ENCODE peak calls at places on chromosomes 6 and 20, in seven cellular contexts. I is non-pigmented ciliary epithelial cell; X is mucosa of gallbladder; C is stimulated activated naive B cell treated with anti-CD40 and anti-IgM and Interleukin-4, amounts not matched to agents 10 μg/mL and 1 μg/mL and 100 μg/mL, for 72 hours; O is right lobe of liver; B is DMS79; Z is PC-9. L is an unnamed sample.
A peak's percentile ranks its signal among the peaks of the same experiment; 100 is the strongest.

GRCh38 chr6:133809406-133809805 is 79.5 kb upstream of the TCF21 start:
- DNase-seq in I (peak; percentile 30), O (no peak), Z (no peak), X (no peak), C (no peak), B (no peak), L (no peak)

GRCh38 chr20:44460795-44461141 is 14.9 kb upstream of the TTPAL start:
- DNase-seq in Z (no peak), O (no peak), C (no peak), B (no peak), X (no peak), I (no peak), L (peak; percentile 17)

GRCh38 chr6:36683145-36683655 is 4.7 kb downstream of the CDKN1A start:
- DNase-seq in B (peak; percentile 88), I (no peak), Z (no peak), O (no peak), X (no peak), C (no peak), L (no peak)

GRCh38 chr6:141963543-141964295 is 169.0 kb upstream of the GJE1 start:
- DNase-seq in Z (no peak), I (no peak), B (no peak), C (no peak), O (no peak), X (no peak), L (no peak)

GRCh38 chr6:108739496-108740330 is 108.5 kb upstream of the ARMC2 start:
- DNase-seq in X (peak; percentile 36), O (no peak), Z (peak; percentile 94), C (no peak), B (no peak), I (no peak), L (no peak)

GRCh38 chr6:147506704-147507114 is 1.8 kb upstream of the SAMD5 start:
- DNase-seq in B (no peak), X (peak; percentile 74), O (peak; percentile 81), I (no peak), C (no peak), Z (no peak), L (peak; percentile 2)

GRCh38 chr6:137589067-137589848 is 95.1 kb upstream of the OLIG3 start:
- DNase-seq in C (peak; percentile 15), Z (peak; percentile 92), X (peak; percentile 53), B (no peak), O (no peak), I (no peak), L (no peak)

GRCh38 chr20:19583532-19584175 is 174.4 kb upstream of the RIN2 start:
- DNase-seq in O (peak; percentile 65), I (peak; percentile 0), C (peak; percentile 40), Z (no peak), X (peak; percentile 69), B (no peak), L (peak; percentile 73)

GRCh38 chr20:43137160-43137559 is 52.5 kb downstream of the PTPRT start:
- DNase-seq in C (no peak), O (no peak), B (no peak), X (no peak), I (no peak), Z (no peak), L (no peak)

GRCh38 chr20:62065669-62066338 is at the start of gene TAF4:
- DNase-seq in C (peak; percentile 67), X (peak; percentile 75), B (peak; percentile 17), Z (no peak), I (no peak), O (peak; percentile 83), L (peak; percentile 85)

GRCh38 chr6:41288025-41288777 is 1.7 kb upstream of the TREM1 start:
- DNase-seq in B (peak; percentile 98), I (no peak), X (no peak), O (no peak), Z (no peak), C (no peak), L (peak; percentile 91)

GRCh38 chr6:143877584-143878271 is 13.5 kb downstream of the ZC2HC1B start:
- DNase-seq in I (no peak), O (no peak), B (no peak), Z (no peak), C (no peak), X (no peak), L (no peak)

GRCh38 chr6:2891768-2892170 is 11.3 kb downstream of the SERPINB9 start:
- DNase-seq in O (no peak), I (no peak), Z (no peak), X (no peak), C (peak; percentile 55), B (peak; percentile 53), L (no peak)

GRCh38 chr20:47734870-47735269 is 50.4 kb downstream of the SULF2 start:
- DNase-seq in C (no peak), O (no peak), I (no peak), X (no peak), Z (no peak), B (no peak), L (no peak)

GRCh38 chr6:7579850-7580249 is 10.1 kb upstream of the SNRNP48 start:
- DNase-seq in O (no peak), B (no peak), Z (no peak), C (no peak), I (no peak), X (no peak), L (no peak)

GRCh38 chr20:63089051-63089907 is 82.5 kb upstream of the BHLHE23 start:
- DNase-seq in B (no peak), C (no peak), O (peak; percentile 42), X (no peak), I (no peak), Z (peak; percentile 83), L (no peak)

GRCh38 chr6:125102901-125103300 is 50.7 kb upstream of the TPD52L1 start:
- DNase-seq in O (no peak), B (no peak), C (no peak), I (peak; percentile 79), X (no peak), Z (peak; percentile 91), L (no peak)

GRCh38 chr20:60113024-60113724 is 155.0 kb downstream of the CDH26 start:
- DNase-seq in B (no peak), X (no peak), C (no peak), I (no peak), Z (no peak), O (no peak), L (no peak)

GRCh38 chr6:99612551-99613397 is 6.1 kb downstream of the PRDM13 start:
- DNase-seq in Z (no peak), X (no peak), B (no peak), O (no peak), C (no peak), I (no peak), L (peak; percentile 60)

GRCh38 chr6:117156701-117157100 is 108.7 kb upstream of the VGLL2 start:
- DNase-seq in Z (no peak), C (no peak), B (no peak), X (no peak), O (no peak), I (no peak), L (no peak)

GRCh38 chr6:169833258-169833794 is 81.9 kb downstream of the ERMARD start:
- DNase-seq in B (no peak), C (no peak), Z (no peak), I (no peak), X (no peak), O (no peak), L (no peak)

GRCh38 chr20:51412991-51413471 is 129.5 kb downstream of the NFATC2 start:
- DNase-seq in O (peak; percentile 93), B (no peak), I (no peak), X (peak; percentile 53), Z (no peak), C (no peak), L (no peak)

GRCh38 chr6:111534366-111534765 is 51.3 kb upstream of the REV3L start:
- DNase-seq in Z (no peak), I (no peak), O (peak; percentile 84), B (peak; percentile 73), C (no peak), X (peak; percentile 74), L (peak; percentile 69)

GRCh38 chr6:53938810-53939209 is 144.0 kb downstream of the LRRC1 start:
- DNase-seq in Z (no peak), I (no peak), B (no peak), C (no peak), X (no peak), O (no peak), L (no peak)

GRCh38 chr20:47951521-47951951 is 166.3 kb upstream of the SULF2 start:
- DNase-seq in I (no peak), C (no peak), Z (peak; percentile 51), X (no peak), B (no peak), O (no peak), L (no peak)

GRCh38 chr6:111605100-111605748 is 454 bp downstream of the TRAF3IP2 start:
- DNase-seq in I (no peak), B (peak; percentile 79), X (peak; percentile 58), C (peak; percentile 13), Z (peak; percentile 34), O (peak; percentile 62), L (peak; percentile 45)

GRCh38 chr6:170036916-170037315 is 254.0 kb downstream of the DLL1 start:
- DNase-seq in B (no peak), O (no peak), Z (no peak), I (no peak), X (no peak), C (no peak), L (no peak)

GRCh38 chr6:140134224-140134623 is 759.8 kb upstream of the CITED2 start:
- DNase-seq in C (no peak), I (no peak), O (no peak), Z (peak; percentile 3), X (peak; percentile 15), B (no peak), L (no peak)

GRCh38 chr6:324116-324728 is 31.9 kb downstream of the DUSP22 start:
- DNase-seq in C (no peak), O (no peak), X (no peak), B (no peak), I (no peak), Z (no peak), L (no peak)

GRCh38 chr6:21691685-21692346 is 98.3 kb downstream of the SOX4 start:
- DNase-seq in I (no peak), Z (no peak), O (no peak), X (no peak), C (no peak), B (no peak), L (no peak)

GRCh38 chr6:169326067-169326799 is 72.6 kb upstream of the THBS2 start:
- DNase-seq in O (no peak), C (no peak), B (no peak), Z (no peak), X (no peak), I (no peak), L (no peak)

GRCh38 chr6:39835856-39836442 is 43.8 kb downstream of the DAAM2 start:
- DNase-seq in C (no peak), O (no peak), I (no peak), B (no peak), X (no peak), Z (no peak), L (no peak)

GRCh38 chr6:52368002-52368401 is 6.1 kb downstream of the PAQR8 start:
- DNase-seq in C (no peak), O (no peak), I (no peak), Z (no peak), X (peak; percentile 40), B (no peak), L (no peak)

GRCh38 chr20:51373713-51374481 is 168.6 kb downstream of the NFATC2 start:
- DNase-seq in Z (no peak), I (no peak), O (no peak), X (no peak), B (no peak), C (no peak), L (no peak)

GRCh38 chr6:11296449-11297375 is 64.2 kb upstream of the NEDD9 start:
- DNase-seq in X (no peak), C (no peak), I (no peak), B (no peak), Z (no peak), O (no peak), L (no peak)

GRCh38 chr6:65199121-65199520 is 507.9 kb downstream of the EYS start:
- DNase-seq in Z (no peak), X (no peak), O (no peak), C (no peak), B (no peak), I (no peak), L (no peak)

GRCh38 chr20:47561175-47561574 is 59.5 kb downstream of the NCOA3 start:
- DNase-seq in B (no peak), I (no peak), Z (no peak), O (no peak), X (no peak), C (no peak), L (no peak)

GRCh38 chr20:39036011-39036410 is 73.9 kb downstream of the DHX35 start:
- DNase-seq in C (no peak), O (no peak), X (no peak), Z (no peak), I (no peak), B (no peak), L (no peak)